ENCODE peak calls at places on chromosomes 5 and 9, in five cellular contexts. I is pons; O is EH; J is sciatic nerve; H is stimulated activated CD8-positive, alpha-beta memory T cell treated with anti-CD3 and anti-CD28 coated beads, Interleukin-15, amount 100 ng/mL, for 48 hours. Y is an unnamed sample.

GRCh38 chr5:123091988-123092583 is 3.0 kb downstream of the PRDM6 start:
- DNase-seq in J (no peak), I (no peak), H (no peak), O (no peak), Y (no peak)

GRCh38 chr9:78692871-78693270 is 395.9 kb downstream of the PSAT1 start:
- DNase-seq in J (no peak), I (no peak), H (no peak), O (peak), Y (no peak)

GRCh38 chr5:112548246-112548982 is 129.3 kb upstream of the EPB41L4A start:
- DNase-seq in H (no peak), O (peak), I (no peak), J (no peak), Y (peak)

GRCh38 chr5:145579336-145579735 is 255.8 kb downstream of the PRELID2 start:
- DNase-seq in O (no peak), H (no peak), J (no peak), I (no peak), Y (no peak)

GRCh38 chr5:19322716-19323485 is 665.1 kb downstream of the CDH18 start:
- DNase-seq in O (no peak), I (peak), H (no peak), J (no peak), Y (peak)

GRCh38 chr5:141010047-141010793 is 41.0 kb upstream of the PCDHB1 start:
- DNase-seq in H (no peak), J (no peak), O (no peak), I (no peak), Y (no peak)

GRCh38 chr5:80119337-80119736 is 84.2 kb downstream of the THBS4 start:
- DNase-seq in H (no peak), O (no peak), J (no peak), I (no peak), Y (no peak)

GRCh38 chr5:139271201-139272027 is 22.1 kb upstream of the MATR3 start:
- DNase-seq in I (no peak), J (no peak), O (peak), H (no peak), Y (peak)

GRCh38 chr9:126423709-126424185 is 97.1 kb downstream of the MVB12B start:
- DNase-seq in H (no peak), J (no peak), I (no peak), O (no peak), Y (no peak)

GRCh38 chr5:56088967-56089829 is 94.4 kb upstream of the IL6ST start:
- DNase-seq in H (peak), J (no peak), O (peak), I (no peak), Y (no peak)

GRCh38 chr5:159341914-159342313 is 11.6 kb upstream of the IL12B start:
- DNase-seq in H (peak), O (peak), I (peak), J (peak), Y (peak)

GRCh38 chr5:171852255-171852681 is 66.7 kb downstream of the SMIM23 start:
- DNase-seq in J (no peak), I (no peak), H (no peak), O (peak), Y (no peak)

GRCh38 chr9:71725590-71726338 is 42.5 kb downstream of the CEMIP2 start:
- DNase-seq in H (no peak), I (no peak), O (peak), J (no peak), Y (no peak)

GRCh38 chr5:153598099-153598498 is 107.6 kb downstream of the GRIA1 start:
- DNase-seq in O (no peak), H (no peak), J (no peak), I (no peak), Y (no peak)

GRCh38 chr5:177089146-177089545 is 2.4 kb downstream of the FGFR4 start:
- DNase-seq in O (no peak), J (no peak), H (no peak), I (no peak), Y (no peak)

GRCh38 chr5:112711436-112711835 is 26.2 kb upstream of the APC start:
- DNase-seq in J (no peak), H (no peak), O (no peak), I (no peak), Y (no peak)

GRCh38 chr5:134738963-134739661 is 764 bp downstream of the CAMLG start:
- DNase-seq in J (no peak), H (no peak), I (peak), O (peak), Y (peak)

GRCh38 chr5:73733219-73733618 is 107.2 kb downstream of the ARHGEF28 start:
- DNase-seq in H (no peak), J (no peak), O (no peak), I (no peak), Y (no peak)

GRCh38 chr5:111251941-111252340 is 27.8 kb downstream of the CAMK4 start:
- DNase-seq in I (no peak), H (no peak), O (no peak), J (no peak), Y (no peak)

GRCh38 chr5:174533127-174533453 is 191.3 kb upstream of the MSX2 start:
- DNase-seq in O (no peak), H (no peak), I (no peak), J (no peak), Y (no peak)

GRCh38 chr5:4078544-4078943 is 482.9 kb downstream of the IRX1 start:
- DNase-seq in H (no peak), I (no peak), O (no peak), J (no peak), Y (no peak)

GRCh38 chr9:127805620-127806019 is 2.9 kb downstream of the FPGS start:
- DNase-seq in H (no peak), I (no peak), J (no peak), O (peak), Y (peak)

GRCh38 chr9:82332774-82333152 is 344.2 kb downstream of the SPATA31D1 start:
- DNase-seq in J (no peak), I (no peak), O (peak), H (no peak), Y (peak)

GRCh38 chr9:85466834-85467233 is 274.9 kb downstream of the AGTPBP1 start:
- DNase-seq in H (no peak), O (no peak), I (no peak), J (no peak), Y (no peak)

GRCh38 chr5:30765227-30765626 is 428.3 kb upstream of the CDH6 start:
- DNase-seq in H (no peak), I (no peak), O (peak), J (no peak), Y (no peak)

GRCh38 chr9:108951578-108951977 is 17.4 kb downstream of the ABITRAM start:
- DNase-seq in I (no peak), J (no peak), H (no peak), O (no peak), Y (no peak)

GRCh38 chr5:123511290-123511647 is 708 bp upstream of the CSNK1G3 start:
- DNase-seq in J (no peak), O (peak), I (no peak), H (no peak), Y (peak)

GRCh38 chr5:33167541-33167940 is 273.2 kb upstream of the TARS1 start:
- DNase-seq in I (no peak), O (peak), H (no peak), J (no peak), Y (no peak)

GRCh38 chr5:135138116-135138850 is 104.3 kb upstream of the PITX1 start:
- DNase-seq in I (no peak), O (peak), J (no peak), H (no peak), Y (no peak)

GRCh38 chr5:14212838-14213237 is 69.7 kb downstream of the TRIO start:
- DNase-seq in O (no peak), H (no peak), I (no peak), J (no peak), Y (no peak)

GRCh38 chr5:33212900-33213299 is 227.9 kb upstream of the TARS1 start:
- DNase-seq in I (no peak), O (no peak), J (no peak), H (no peak), Y (no peak)

GRCh38 chr5:58182287-58182841 is 277.5 kb downstream of the PLK2 start:
- DNase-seq in H (no peak), I (peak), O (peak), J (no peak), Y (no peak)

Y was measured in RKO.